ENCODE peak calls at places on chromosomes 11 and 22, in five cellular contexts. One of them, this sample, is unnamed.

GRCh38 chr11:84691830-84692229 is 935.3 kb downstream of the DLG2 start:
- DNase-seq in NCI-H146: no peak
- DNase-seq in progenitor cell of endocrine pancreas: no peak
- DNase-seq in NCI-H1092 treated with DMSO at 0.1 percent for 48 hours: no peak
- DNase-seq in Kasumi-1: no peak
- DNase-seq in this sample: no peak

GRCh38 chr11:21988477-21988876 is 204.4 kb upstream of the ANO5 start:
- DNase-seq in NCI-H146: no peak
- DNase-seq in progenitor cell of endocrine pancreas: no peak
- DNase-seq in NCI-H1092 treated with DMSO at 0.1 percent for 48 hours: peak; percentile 14
- DNase-seq in Kasumi-1: no peak
- DNase-seq in this sample: no peak

GRCh38 chr11:26847459-26847858 is 125.6 kb upstream of the SLC5A12 start:
- DNase-seq in NCI-H146: no peak
- DNase-seq in progenitor cell of endocrine pancreas: no peak
- DNase-seq in NCI-H1092 treated with DMSO at 0.1 percent for 48 hours: no peak
- DNase-seq in Kasumi-1: no peak
- DNase-seq in this sample: no peak

GRCh38 chr11:14623036-14623435 is 20.6 kb upstream of the PDE3B start:
- DNase-seq in NCI-H146: no peak
- DNase-seq in progenitor cell of endocrine pancreas: no peak
- DNase-seq in NCI-H1092 treated with DMSO at 0.1 percent for 48 hours: no peak
- DNase-seq in Kasumi-1: no peak
- DNase-seq in this sample: no peak

GRCh38 chr11:21771097-21771496 is 421.8 kb upstream of the ANO5 start:
- DNase-seq in NCI-H146: peak; percentile 26
- DNase-seq in progenitor cell of endocrine pancreas: no peak
- DNase-seq in NCI-H1092 treated with DMSO at 0.1 percent for 48 hours: no peak
- DNase-seq in Kasumi-1: no peak
- DNase-seq in this sample: no peak

GRCh38 chr11:28343304-28344233 is 235.4 kb downstream of the METTL15 start:
- DNase-seq in NCI-H146: no peak
- DNase-seq in progenitor cell of endocrine pancreas: no peak
- DNase-seq in NCI-H1092 treated with DMSO at 0.1 percent for 48 hours: no peak
- DNase-seq in Kasumi-1: peak; percentile 25
- DNase-seq in this sample: no peak

GRCh38 chr11:34567733-34568132 is 53.2 kb upstream of the EHF start:
- DNase-seq in NCI-H146: peak; percentile 23
- DNase-seq in progenitor cell of endocrine pancreas: no peak
- DNase-seq in NCI-H1092 treated with DMSO at 0.1 percent for 48 hours: no peak
- DNase-seq in Kasumi-1: no peak
- DNase-seq in this sample: no peak

GRCh38 chr22:43515902-43516301 is 104.1 kb downstream of the MPPED1 start:
- DNase-seq in NCI-H146: no peak
- DNase-seq in progenitor cell of endocrine pancreas: no peak
- DNase-seq in NCI-H1092 treated with DMSO at 0.1 percent for 48 hours: no peak
- DNase-seq in Kasumi-1: no peak
- DNase-seq in this sample: no peak

GRCh38 chr22:28108851-28109250 is 189.8 kb upstream of the PITPNB start:
- DNase-seq in NCI-H146: no peak
- DNase-seq in progenitor cell of endocrine pancreas: no peak
- DNase-seq in NCI-H1092 treated with DMSO at 0.1 percent for 48 hours: no peak
- DNase-seq in Kasumi-1: no peak
- DNase-seq in this sample: no peak

GRCh38 chr11:121422675-121423074 is 29.4 kb upstream of the SORL1 start:
- DNase-seq in NCI-H146: no peak
- DNase-seq in progenitor cell of endocrine pancreas: no peak
- DNase-seq in NCI-H1092 treated with DMSO at 0.1 percent for 48 hours: no peak
- DNase-seq in Kasumi-1: no peak
- DNase-seq in this sample: no peak

GRCh38 chr11:82703796-82704195 is 29.9 kb downstream of the FAM181B start:
- DNase-seq in NCI-H146: no peak
- DNase-seq in progenitor cell of endocrine pancreas: no peak
- DNase-seq in NCI-H1092 treated with DMSO at 0.1 percent for 48 hours: no peak
- DNase-seq in Kasumi-1: no peak
- DNase-seq in this sample: no peak

GRCh38 chr22:37244922-37245722 is 1.1 kb upstream of the RAC2 start:
- DNase-seq in NCI-H146: no peak
- DNase-seq in progenitor cell of endocrine pancreas: no peak
- DNase-seq in NCI-H1092 treated with DMSO at 0.1 percent for 48 hours: no peak
- DNase-seq in Kasumi-1: peak; percentile 73
- DNase-seq in this sample: no peak

GRCh38 chr11:88484873-88485621 is 147.5 kb upstream of the CTSC start:
- DNase-seq in NCI-H146: peak; percentile 23
- DNase-seq in progenitor cell of endocrine pancreas: no peak
- DNase-seq in NCI-H1092 treated with DMSO at 0.1 percent for 48 hours: no peak
- DNase-seq in Kasumi-1: peak; percentile 66
- DNase-seq in this sample: no peak

GRCh38 chr11:104761511-104761910 is 136.7 kb downstream of the CASP12 start:
- DNase-seq in NCI-H146: no peak
- DNase-seq in progenitor cell of endocrine pancreas: no peak
- DNase-seq in NCI-H1092 treated with DMSO at 0.1 percent for 48 hours: no peak
- DNase-seq in Kasumi-1: no peak
- DNase-seq in this sample: no peak

GRCh38 chr22:29861672-29862297 is 21.2 kb upstream of the MTMR3 start:
- DNase-seq in NCI-H146: no peak
- DNase-seq in progenitor cell of endocrine pancreas: no peak
- DNase-seq in NCI-H1092 treated with DMSO at 0.1 percent for 48 hours: no peak
- DNase-seq in Kasumi-1: no peak
- DNase-seq in this sample: no peak

GRCh38 chr11:61120865-61121831 is 18.9 kb downstream of the CD5 start:
- DNase-seq in NCI-H146: no peak
- DNase-seq in progenitor cell of endocrine pancreas: no peak
- DNase-seq in NCI-H1092 treated with DMSO at 0.1 percent for 48 hours: no peak
- DNase-seq in Kasumi-1: no peak
- DNase-seq in this sample: peak; percentile 44

This sample was measured in effector memory CD4-positive, alpha-beta T cell.